ENCODE peak calls at places on chromosomes 1 and 21, in ten cellular contexts. T is ovary; Y is adrenal gland; X is body of pancreas; Z is left lung; J is IMR-90; S is tibial artery; B is mammary epithelial cell; C is CD8-positive, alpha-beta memory T cell; L is aorta. I is an unnamed sample.

GRCh38 chr1:37477946-37478345 is 3.6 kb downstream of the ZC3H12A start:
- DNase-seq in T (no peak), Y (no peak), X (no peak), Z (peak; percentile 36), J (no peak), S (no peak), B (peak; percentile 61), C (peak; percentile 45), L (no peak), I (no peak)

GRCh38 chr1:204941415-204942338 is 71.0 kb downstream of the NFASC start:
- DNase-seq in T (peak; percentile 47), Y (peak; percentile 73), X (peak; percentile 59), Z (peak; percentile 54), J (peak; percentile 31), S (no peak), B (peak; percentile 37), C (no peak), L (peak; percentile 68), I (peak; percentile 57)

GRCh38 chr1:157993179-157994080 is at the start of gene KIRREL1:
- DNase-seq in T (peak; percentile 78), Y (peak; percentile 58), X (peak; percentile 30), Z (peak; percentile 59), J (peak; percentile 65), S (peak; percentile 89), B (peak; percentile 61), C (no peak), L (peak; percentile 75), I (peak; percentile 86)

GRCh38 chr1:184242507-184242943 is 144.3 kb upstream of the C1orf21 start:
- DNase-seq in T (no peak), Y (peak; percentile 55), X (peak; percentile 63), Z (no peak), J (peak; percentile 91), S (no peak), B (no peak), C (no peak), L (no peak), I (peak; percentile 36)

GRCh38 chr1:197093226-197093887 is 26.3 kb upstream of the F13B start:
- DNase-seq in T (no peak), Y (no peak), X (no peak), Z (no peak), J (no peak), S (no peak), B (peak; percentile 63), C (no peak), L (no peak), I (no peak)

GRCh38 chr1:159921700-159922498 is 3.4 kb downstream of the TAGLN2 start:
- DNase-seq in T (no peak), Y (no peak), X (no peak), Z (peak; percentile 48), J (peak; percentile 34), S (no peak), B (no peak), C (peak; percentile 69), L (no peak), I (no peak)

GRCh38 chr1:12621346-12622320 is 3.6 kb upstream of the DHRS3 start:
- DNase-seq in T (peak; percentile 52), Y (no peak), X (peak; percentile 48), Z (no peak), J (no peak), S (peak; percentile 86), B (no peak), C (no peak), L (peak; percentile 63), I (no peak)

GRCh38 chr1:88063605-88064004 is 620.5 kb upstream of the PKN2 start:
- DNase-seq in T (no peak), Y (no peak), X (no peak), Z (no peak), J (peak; percentile 14), S (no peak), B (peak; percentile 2), C (no peak), L (no peak), I (no peak)

GRCh38 chr1:53462213-53462612 is 3.0 kb downstream of the DMRTB1 start:
- DNase-seq in T (no peak), Y (no peak), X (no peak), Z (no peak), J (no peak), S (no peak), B (no peak), C (no peak), L (no peak), I (no peak)

GRCh38 chr1:8477199-8477982 is 159.5 kb downstream of the SLC45A1 start:
- DNase-seq in T (no peak), Y (no peak), X (no peak), Z (no peak), J (peak; percentile 76), S (no peak), B (no peak), C (no peak), L (no peak), I (no peak)

GRCh38 chr1:244974550-244974949 is 110.2 kb upstream of the HNRNPU start:
- DNase-seq in T (no peak), Y (no peak), X (no peak), Z (no peak), J (no peak), S (no peak), B (no peak), C (no peak), L (no peak), I (no peak)

GRCh38 chr21:34913786-34914185 is 135.3 kb downstream of the RUNX1 start:
- DNase-seq in T (no peak), Y (no peak), X (no peak), Z (no peak), J (peak; percentile 31), S (no peak), B (no peak), C (no peak), L (no peak), I (no peak)

GRCh38 chr1:97332716-97333115 is 588.1 kb downstream of the DPYD start:
- DNase-seq in T (no peak), Y (no peak), X (no peak), Z (no peak), J (peak; percentile 89), S (no peak), B (peak; percentile 19), C (no peak), L (no peak), I (peak; percentile 36)

GRCh38 chr1:228268891-228269285 is 61.0 kb downstream of the OBSCN start:
- DNase-seq in T (no peak), Y (no peak), X (no peak), Z (no peak), J (peak; percentile 8), S (no peak), B (no peak), C (no peak), L (no peak), I (no peak)

GRCh38 chr1:70358921-70359564 is 4.5 kb upstream of the ANKRD13C start:
- DNase-seq in T (no peak), Y (no peak), X (no peak), Z (no peak), J (peak; percentile 46), S (no peak), B (peak; percentile 68), C (no peak), L (no peak), I (no peak)

GRCh38 chr1:29033829-29034466 is 89.8 kb downstream of the TMEM200B start:
- DNase-seq in T (no peak), Y (no peak), X (no peak), Z (no peak), J (peak; percentile 56), S (no peak), B (peak; percentile 35), C (no peak), L (no peak), I (no peak)

GRCh38 chr1:216945506-216946080 is 222.4 kb upstream of the ESRRG start:
- DNase-seq in T (no peak), Y (no peak), X (no peak), Z (no peak), J (no peak), S (no peak), B (no peak), C (no peak), L (no peak), I (no peak)

GRCh38 chr1:234607091-234608025 is 2.6 kb downstream of the IRF2BP2 start:
- DNase-seq in T (no peak), Y (peak; percentile 57), X (peak; percentile 58), Z (no peak), J (no peak), S (no peak), B (peak; percentile 43), C (peak; percentile 54), L (peak; percentile 71), I (peak; percentile 74)

DNA sequence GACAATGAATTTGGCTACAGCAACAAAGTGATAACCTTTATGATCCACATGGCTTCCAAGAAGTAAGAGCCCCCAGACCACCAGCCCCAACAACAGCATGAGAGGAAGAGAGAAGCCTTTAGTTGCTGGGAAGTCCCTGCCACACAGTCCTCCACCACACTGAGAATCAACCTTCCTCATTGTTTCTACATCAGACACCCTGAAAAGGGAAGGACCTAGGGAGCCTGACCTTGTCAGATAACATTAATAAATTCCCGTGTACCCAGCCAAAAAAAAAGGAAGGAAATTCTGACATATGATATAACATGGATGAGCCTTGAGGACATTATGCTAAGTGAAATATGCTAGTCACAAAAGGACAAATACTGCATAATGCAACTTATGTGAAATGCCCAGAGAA is 65.6 kb upstream of the ARHGAP29 start:
- DNase-seq in T (no peak), Y (no peak), X (no peak), Z (no peak), J (no peak), S (no peak), B (no peak), C (no peak), L (no peak), I (no peak)
- H3K27ac ChIP-seq in T (no peak overlapping the region), Y (no peak overlapping the region), X (no peak overlapping the region), Z (peak overlapping the region; percentile 76), J (no peak overlapping the region), S (no peak overlapping the region), B (no peak overlapping the region), C (no peak overlapping the region), L (no peak overlapping the region), I (no peak overlapping the region)

GRCh38 chr1:156489166-156489934 is 11.2 kb downstream of the MEF2D start:
- DNase-seq in T (peak; percentile 59), Y (peak; percentile 57), X (peak; percentile 54), Z (no peak), J (peak; percentile 36), S (no peak), B (no peak), C (peak; percentile 72), L (peak; percentile 55), I (no peak)
- H3K4me1 ChIP-seq in T (peaks cover 48% of the 10 kb centered on the region), Y (peaks cover 85% of the 10 kb centered on the region), X (peaks cover 80% of the 10 kb centered on the region), Z (peaks cover 99% of the 10 kb centered on the region), J (peaks cover 49% of the 10 kb centered on the region), S (peaks cover 100% of the 10 kb centered on the region), B (peaks cover 24% of the 10 kb centered on the region), C (peaks cover 94% of the 10 kb centered on the region), L (peaks cover 4% of the 10 kb centered on the region), I (peaks cover 27% of the 10 kb centered on the region)

DNA sequence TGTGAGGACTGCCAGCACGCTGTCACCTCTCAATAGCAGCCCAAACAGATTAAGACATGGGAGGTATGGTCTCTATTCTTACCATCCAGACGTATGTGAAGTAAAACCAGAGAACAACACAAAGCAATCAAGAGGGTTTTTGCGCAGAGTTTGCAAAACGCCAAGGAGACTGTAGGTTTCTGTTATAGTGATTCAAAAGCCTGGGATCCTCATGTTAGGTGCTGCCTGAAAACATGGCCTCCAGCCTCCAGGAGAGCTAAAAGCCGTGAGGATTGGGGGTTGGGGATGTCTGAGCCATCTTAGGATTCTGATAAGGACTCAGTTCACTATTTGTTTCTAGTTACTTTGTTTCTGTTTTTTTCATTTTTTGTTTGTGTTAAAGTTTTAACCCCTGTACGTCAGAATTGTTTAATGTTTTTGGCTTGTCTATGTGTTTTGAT is 4.2 kb upstream of the CCT8 start:
- DNase-seq in T (no peak), Y (peak; percentile 33), X (no peak), Z (no peak), J (peak; percentile 48), S (no peak), B (no peak), C (no peak), L (no peak), I (no peak)
- H3K27ac ChIP-seq in T (peak overlapping the region; percentile 84), Y (no peak overlapping the region), X (peak overlapping the region; percentile 90), Z (peak overlapping the region; percentile 91), J (peak overlapping the region; percentile 62), S (peak overlapping the region; percentile 89), B (no peak overlapping the region), C (peak overlapping the region; percentile 57), L (peak overlapping the region; percentile 85), I (no peak overlapping the region)

GRCh38 chr1:186897008-186897407 is 68.3 kb downstream of the PLA2G4A start:
- DNase-seq in T (no peak), Y (no peak), X (no peak), Z (no peak), J (no peak), S (no peak), B (no peak), C (no peak), L (no peak), I (no peak)
- H3K4me1 ChIP-seq in T (no peaks in the 10 kb centered on the region), Y (peaks cover 6% of the 10 kb centered on the region), X (no peaks in the 10 kb centered on the region), Z (no peaks in the 10 kb centered on the region), J (no peaks in the 10 kb centered on the region), S (peaks cover 25% of the 10 kb centered on the region), B (peaks cover 9% of the 10 kb centered on the region), C (no peaks in the 10 kb centered on the region), L (peaks cover 2% of the 10 kb centered on the region), I (no peaks in the 10 kb centered on the region)

I was measured in SJSA1.